ENCODE peak calls at places on chromosomes 7 and 10, in six cellular contexts. One of them, this sample, is unnamed.
A peak's percentile ranks its signal among the peaks of the same experiment; 100 is the strongest.

GRCh38 chr7:75872073-75872782 is 6.6 kb upstream of the RHBDD2 start:
- DNase-seq in GM10248: no peak
- DNase-seq in pancreas: no peak
- DNase-seq in nephron progenitor cell: no peak
- DNase-seq in WERI-Rb-1: no peak
- DNase-seq in breast epithelium: no peak
- DNase-seq in this sample: no peak

GRCh38 chr10:126647116-126647515 is 23.4 kb downstream of the C10orf90 start:
- DNase-seq in GM10248: no peak
- DNase-seq in pancreas: no peak
- DNase-seq in nephron progenitor cell: no peak
- DNase-seq in WERI-Rb-1: no peak
- DNase-seq in breast epithelium: no peak
- DNase-seq in this sample: no peak

GRCh38 chr7:33895025-33895804 is 10.1 kb upstream of the BMPER start:
- DNase-seq in GM10248: peak; percentile 65
- DNase-seq in pancreas: peak; percentile 95
- DNase-seq in nephron progenitor cell: peak; percentile 92
- DNase-seq in WERI-Rb-1: peak; percentile 88
- DNase-seq in breast epithelium: peak; percentile 85
- DNase-seq in this sample: peak; percentile 94

GRCh38 chr10:101837753-101838152 is 5.8 kb downstream of the KCNIP2 start:
- DNase-seq in GM10248: no peak
- DNase-seq in pancreas: no peak
- DNase-seq in nephron progenitor cell: peak; percentile 35
- DNase-seq in WERI-Rb-1: no peak
- DNase-seq in breast epithelium: no peak
- DNase-seq in this sample: no peak

GRCh38 chr10:17951868-17952371 is at the start of gene SLC39A12:
- DNase-seq in GM10248: no peak
- DNase-seq in pancreas: no peak
- DNase-seq in nephron progenitor cell: no peak
- DNase-seq in WERI-Rb-1: no peak
- DNase-seq in breast epithelium: no peak
- DNase-seq in this sample: no peak

GRCh38 chr7:96080021-96080420 is 241.9 kb downstream of the SLC25A13 start:
- DNase-seq in GM10248: no peak
- DNase-seq in pancreas: no peak
- DNase-seq in nephron progenitor cell: no peak
- DNase-seq in WERI-Rb-1: no peak
- DNase-seq in breast epithelium: no peak
- DNase-seq in this sample: no peak

GRCh38 chr7:75981450-75982305 is 12.7 kb downstream of the TMEM120A start:
- DNase-seq in GM10248: no peak
- DNase-seq in pancreas: no peak
- DNase-seq in nephron progenitor cell: no peak
- DNase-seq in WERI-Rb-1: no peak
- DNase-seq in breast epithelium: no peak
- DNase-seq in this sample: no peak

GRCh38 chr10:24889636-24890035 is 62.8 kb downstream of the PRTFDC1 start:
- DNase-seq in GM10248: no peak
- DNase-seq in pancreas: no peak
- DNase-seq in nephron progenitor cell: no peak
- DNase-seq in WERI-Rb-1: no peak
- DNase-seq in breast epithelium: no peak
- DNase-seq in this sample: no peak

GRCh38 chr7:134660242-134660785 is 13.7 kb downstream of the BPGM start:
- DNase-seq in GM10248: no peak
- DNase-seq in pancreas: no peak
- DNase-seq in nephron progenitor cell: no peak
- DNase-seq in WERI-Rb-1: no peak
- DNase-seq in breast epithelium: no peak
- DNase-seq in this sample: no peak

GRCh38 chr10:97851341-97852001 is 1.8 kb downstream of the GOLGA7B start:
- DNase-seq in GM10248: no peak
- DNase-seq in pancreas: no peak
- DNase-seq in nephron progenitor cell: no peak
- DNase-seq in WERI-Rb-1: no peak
- DNase-seq in breast epithelium: no peak
- DNase-seq in this sample: peak; percentile 49

GRCh38 chr7:55570218-55570873 is 2.0 kb downstream of the VOPP1 start:
- DNase-seq in GM10248: peak; percentile 69
- DNase-seq in pancreas: no peak
- DNase-seq in nephron progenitor cell: no peak
- DNase-seq in WERI-Rb-1: no peak
- DNase-seq in breast epithelium: no peak
- DNase-seq in this sample: no peak

GRCh38 chr7:24979470-24979862 is 512 bp downstream of the OSBPL3 start:
- DNase-seq in GM10248: peak; percentile 75
- DNase-seq in pancreas: peak; percentile 85
- DNase-seq in nephron progenitor cell: peak; percentile 69
- DNase-seq in WERI-Rb-1: peak; percentile 68
- DNase-seq in breast epithelium: peak; percentile 56
- DNase-seq in this sample: peak; percentile 74

GRCh38 chr7:37448057-37448636 is 517 bp downstream of the ELMO1 start:
- DNase-seq in GM10248: peak; percentile 42
- DNase-seq in pancreas: no peak
- DNase-seq in nephron progenitor cell: no peak
- DNase-seq in WERI-Rb-1: peak; percentile 25
- DNase-seq in breast epithelium: no peak
- DNase-seq in this sample: peak; percentile 54

GRCh38 chr7:1700536-1701333 is 30.7 kb downstream of the ELFN1 start:
- DNase-seq in GM10248: no peak
- DNase-seq in pancreas: peak; percentile 13
- DNase-seq in nephron progenitor cell: no peak
- DNase-seq in WERI-Rb-1: peak; percentile 4
- DNase-seq in breast epithelium: peak; percentile 34
- DNase-seq in this sample: no peak

GRCh38 chr7:1698951-1699350 is 28.9 kb downstream of the ELFN1 start:
- DNase-seq in GM10248: no peak
- DNase-seq in pancreas: no peak
- DNase-seq in nephron progenitor cell: no peak
- DNase-seq in WERI-Rb-1: no peak
- DNase-seq in breast epithelium: no peak
- DNase-seq in this sample: no peak

GRCh38 chr7:1697499-1698125 is 27.5 kb downstream of the ELFN1 start:
- DNase-seq in GM10248: no peak
- DNase-seq in pancreas: peak; percentile 37
- DNase-seq in nephron progenitor cell: no peak
- DNase-seq in WERI-Rb-1: no peak
- DNase-seq in breast epithelium: peak; percentile 43
- DNase-seq in this sample: no peak

GRCh38 chr7:1698221-1698620 is 28.1 kb downstream of the ELFN1 start:
- DNase-seq in GM10248: no peak
- DNase-seq in pancreas: no peak
- DNase-seq in nephron progenitor cell: no peak
- DNase-seq in WERI-Rb-1: no peak
- DNase-seq in breast epithelium: no peak
- DNase-seq in this sample: no peak

DNA sequence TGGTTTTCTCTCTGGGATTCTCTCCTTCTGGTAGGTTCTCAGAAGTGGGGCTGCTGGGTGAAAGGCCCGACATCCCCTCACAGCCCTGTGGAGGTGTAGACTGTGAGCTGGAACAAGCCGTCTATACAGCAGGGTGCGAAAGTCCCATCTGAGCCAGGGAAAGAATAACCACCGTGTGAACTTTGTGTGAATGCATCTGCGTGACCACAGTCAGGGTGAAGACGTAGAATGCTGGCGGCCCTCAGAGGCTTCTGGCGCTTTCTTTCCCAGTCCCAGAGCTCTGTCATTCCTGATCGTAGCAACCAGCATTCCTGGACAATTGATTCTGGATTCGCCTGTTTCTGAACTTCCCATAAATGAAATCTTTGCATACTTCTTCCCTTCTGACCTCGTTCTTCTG is 30.0 kb downstream of the ELFN1 start:
- DNase-seq in GM10248: no peak
- DNase-seq in pancreas: peak; percentile 19
- DNase-seq in nephron progenitor cell: no peak
- DNase-seq in WERI-Rb-1: no peak
- DNase-seq in breast epithelium: no peak
- DNase-seq in this sample: no peak
- TF ChIP-seq CTCF in GM10248: no peak
- TF ChIP-seq CTCF in pancreas: no peak
- TF ChIP-seq CTCF in nephron progenitor cell: no peak
- TF ChIP-seq CTCF in WERI-Rb-1: no peak
- TF ChIP-seq CTCF in breast epithelium: no peak
- TF ChIP-seq CTCF in this sample: no peak

GRCh38 chr10:100837300-100837699 is 75.5 kb upstream of the SLF2 start:
- DNase-seq in GM10248: no peak
- DNase-seq in pancreas: no peak
- DNase-seq in nephron progenitor cell: no peak
- DNase-seq in WERI-Rb-1: no peak
- DNase-seq in breast epithelium: no peak
- DNase-seq in this sample: no peak
- TF ChIP-seq CTCF in GM10248: no peak
- TF ChIP-seq CTCF in pancreas: no peak
- TF ChIP-seq CTCF in nephron progenitor cell: no peak
- TF ChIP-seq CTCF in WERI-Rb-1: no peak
- TF ChIP-seq CTCF in breast epithelium: no peak
- TF ChIP-seq CTCF in this sample: no peak

DNA sequence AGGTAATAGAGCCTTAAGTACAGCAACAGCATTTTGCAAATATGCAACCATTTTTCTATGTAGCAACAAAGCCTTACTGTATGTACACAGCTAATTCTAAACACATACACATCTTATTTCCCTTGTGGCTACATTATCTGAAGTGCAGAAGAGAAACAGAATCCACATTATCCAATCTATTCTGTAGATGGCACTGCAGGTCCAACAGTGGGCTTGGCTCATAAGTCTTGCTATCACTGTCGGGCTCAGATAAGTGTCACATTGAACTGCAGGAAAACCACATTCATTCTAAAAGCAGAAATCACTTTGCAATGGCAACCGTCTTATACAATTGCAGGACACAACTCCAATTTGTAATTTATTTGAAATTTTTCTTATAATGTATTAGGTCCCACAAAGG is 109.8 kb upstream of the NOBOX start:
- DNase-seq in GM10248: no peak
- DNase-seq in pancreas: no peak
- DNase-seq in nephron progenitor cell: no peak
- DNase-seq in WERI-Rb-1: peak; percentile 57
- DNase-seq in breast epithelium: no peak
- DNase-seq in this sample: no peak
- TF ChIP-seq CTCF in GM10248: peak; percentile 41
- TF ChIP-seq CTCF in pancreas: no peak
- TF ChIP-seq CTCF in nephron progenitor cell: peak; percentile 34
- TF ChIP-seq CTCF in WERI-Rb-1: peak; percentile 75
- TF ChIP-seq CTCF in breast epithelium: no peak
- TF ChIP-seq CTCF in this sample: no peak

GRCh38 chr10:83166344-83166743 is 973.0 kb upstream of the GHITM start:
- DNase-seq in GM10248: no peak
- DNase-seq in pancreas: no peak
- DNase-seq in nephron progenitor cell: peak; percentile 22
- DNase-seq in WERI-Rb-1: peak; percentile 66
- DNase-seq in breast epithelium: no peak
- DNase-seq in this sample: peak; percentile 42
- TF ChIP-seq CTCF in GM10248: no peak
- TF ChIP-seq CTCF in pancreas: peak; percentile 11
- TF ChIP-seq CTCF in nephron progenitor cell: peak; percentile 41
- TF ChIP-seq CTCF in WERI-Rb-1: peak; percentile 67
- TF ChIP-seq CTCF in breast epithelium: no peak
- TF ChIP-seq CTCF in this sample: no peak

DNA sequence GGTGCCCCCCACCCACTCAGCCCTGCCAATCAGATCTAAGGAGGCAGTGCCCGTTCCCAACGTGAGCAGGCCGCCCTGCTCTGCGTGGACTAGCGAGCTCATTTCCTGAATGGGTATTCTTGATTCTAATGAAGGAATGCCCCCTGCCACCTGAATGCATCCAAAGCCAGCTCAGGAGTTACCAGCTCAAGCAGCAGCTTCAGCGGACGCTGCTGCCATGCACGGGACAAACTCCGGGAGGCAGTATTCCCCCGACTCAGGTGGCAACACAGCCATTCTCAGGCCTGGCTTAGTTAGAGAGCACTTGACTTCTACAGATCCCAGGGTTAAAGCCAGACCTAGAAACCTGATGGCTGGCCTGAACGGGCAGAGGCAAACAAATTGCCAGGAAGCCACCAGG is 25.8 kb downstream of the PSAP start:
- DNase-seq in GM10248: no peak
- DNase-seq in pancreas: no peak
- DNase-seq in nephron progenitor cell: no peak
- DNase-seq in WERI-Rb-1: no peak
- DNase-seq in breast epithelium: no peak
- DNase-seq in this sample: no peak
- TF ChIP-seq CTCF in GM10248: no peak
- TF ChIP-seq CTCF in pancreas: no peak
- TF ChIP-seq CTCF in nephron progenitor cell: no peak
- TF ChIP-seq CTCF in WERI-Rb-1: peak; percentile 50
- TF ChIP-seq CTCF in breast epithelium: no peak
- TF ChIP-seq CTCF in this sample: no peak

GRCh38 chr7:4797858-4798705 is 22.7 kb downstream of the AP5Z1 start:
- DNase-seq in GM10248: peak; percentile 84
- DNase-seq in pancreas: peak; percentile 86
- DNase-seq in nephron progenitor cell: peak; percentile 84
- DNase-seq in WERI-Rb-1: peak; percentile 72
- DNase-seq in breast epithelium: no peak
- DNase-seq in this sample: peak; percentile 84
- TF ChIP-seq CTCF in GM10248: peak; percentile 85
- TF ChIP-seq CTCF in pancreas: peak; percentile 74
- TF ChIP-seq CTCF in nephron progenitor cell: peak; percentile 94
- TF ChIP-seq CTCF in WERI-Rb-1: peak; percentile 97
- TF ChIP-seq CTCF in breast epithelium: peak; percentile 60
- TF ChIP-seq CTCF in this sample: peak; percentile 92

GRCh38 chr7:120332433-120332832 is 59.5 kb downstream of the KCND2 start:
- DNase-seq in GM10248: no peak
- DNase-seq in pancreas: no peak
- DNase-seq in nephron progenitor cell: no peak
- DNase-seq in WERI-Rb-1: no peak
- DNase-seq in breast epithelium: no peak
- DNase-seq in this sample: no peak

DNA sequence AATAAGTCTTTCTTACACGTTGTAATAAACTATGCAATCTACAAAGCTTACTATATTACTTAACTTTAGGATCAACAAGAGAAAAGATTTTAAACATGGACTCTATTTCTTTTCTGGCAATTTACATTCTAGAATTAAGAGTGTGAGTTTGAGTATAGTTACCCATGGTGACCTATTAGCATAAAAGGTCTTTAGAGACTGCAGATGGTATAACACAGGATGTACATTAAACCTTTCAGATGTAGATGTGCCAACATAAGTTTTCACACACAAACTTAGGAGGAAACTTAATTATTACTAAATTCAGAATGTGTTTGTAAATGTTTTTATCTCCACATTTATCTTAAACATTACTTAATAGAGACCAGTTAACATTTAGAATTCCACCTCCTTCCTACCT is 54.1 kb downstream of the KCND2 start:
- DNase-seq in GM10248: no peak
- DNase-seq in pancreas: no peak
- DNase-seq in nephron progenitor cell: no peak
- DNase-seq in WERI-Rb-1: no peak
- DNase-seq in breast epithelium: no peak
- DNase-seq in this sample: no peak
- TF ChIP-seq CTCF in GM10248: no peak
- TF ChIP-seq CTCF in pancreas: no peak
- TF ChIP-seq CTCF in nephron progenitor cell: no peak
- TF ChIP-seq CTCF in WERI-Rb-1: no peak
- TF ChIP-seq CTCF in breast epithelium: no peak
- TF ChIP-seq CTCF in this sample: no peak